ENCODE peak calls at places on chromosomes 12 and 14, in four cellular contexts. S is K562, D is H1, R is HepG2. F is an unnamed sample.

GRCh38 chr12:88946377-88946997 is 366.2 kb upstream of the KITLG start:
- DNase-seq in R (no peak), S (no peak), D (no peak), F (no peak)

GRCh38 chr12:83823386-83824045 is 1089.1 kb downstream of the SLC6A15 start:
- DNase-seq in S (peak), R (peak), D (peak), F (peak)

GRCh38 chr14:53430870-53431269 is 277.7 kb upstream of the DDHD1 start:
- DNase-seq in R (peak), S (no peak), D (no peak), F (no peak)

GRCh38 chr12:121404734-121405133 is 4.8 kb downstream of the RNF34 start:
- DNase-seq in R (peak), D (no peak), S (peak), F (no peak)

GRCh38 chr12:75599061-75599460 is 87.7 kb upstream of the KRR1 start:
- DNase-seq in S (no peak), D (no peak), R (no peak), F (no peak)

GRCh38 chr14:96100171-96101064 is 61.3 kb downstream of the C14orf132 start:
- DNase-seq in D (peak), S (peak), R (peak), F (peak)

GRCh38 chr12:93292731-93293566 is 84.8 kb upstream of the NUDT4 start:
- DNase-seq in R (peak), D (no peak), S (no peak), F (no peak)

GRCh38 chr14:30355431-30355913 is 203.5 kb upstream of the G2E3 start:
- DNase-seq in R (peak), S (no peak), D (no peak), F (no peak)

GRCh38 chr12:10283028-10283427 is 24.6 kb upstream of the KLRD1 start:
- DNase-seq in S (no peak), D (no peak), R (no peak), F (no peak)

DNA sequence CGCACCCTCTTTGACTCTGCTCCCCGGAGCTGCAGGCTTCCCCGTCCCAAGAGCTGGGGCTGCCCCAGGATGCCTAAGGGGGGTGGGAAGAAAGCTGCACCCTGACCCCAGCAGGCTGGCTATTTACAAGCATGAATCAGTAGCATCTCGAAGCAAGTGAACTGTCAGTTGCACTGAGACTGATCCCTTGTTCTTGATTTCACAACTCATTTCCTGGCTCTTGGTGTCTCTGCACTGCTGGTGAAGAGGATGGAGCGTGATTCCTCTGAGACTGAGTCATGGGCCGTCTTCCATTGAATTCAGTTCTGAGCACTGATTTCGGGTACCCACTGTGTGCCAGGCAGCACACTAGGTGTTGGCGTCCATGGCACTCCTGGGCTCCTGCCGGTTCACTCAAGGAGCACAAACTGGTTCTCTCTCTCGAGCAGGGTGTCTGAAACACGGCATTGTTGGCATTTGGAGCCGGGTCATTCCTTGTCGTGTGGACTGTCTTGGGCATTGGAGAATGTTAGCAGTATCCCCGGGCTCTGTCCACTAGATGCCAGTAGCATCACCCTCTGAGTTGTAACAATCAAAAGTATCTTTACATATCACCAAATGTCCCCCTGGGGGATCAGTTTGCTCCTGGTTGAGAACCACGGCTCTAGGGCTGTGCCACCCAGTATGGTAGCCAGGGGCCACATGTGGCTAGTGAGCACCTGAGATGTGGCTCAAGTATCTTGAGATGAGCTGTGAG is 86.9 kb downstream of the RIN3 start:
- DNase-seq in S (no peak), R (no peak), D (no peak), F (no peak)
- TF ChIP-seq CREB1 in S (no peak), R (no peak), D (no peak), F (no peak)

GRCh38 chr14:94942601-94943000 is 172.7 kb upstream of the GSC start:
- DNase-seq in D (no peak), S (no peak), R (no peak), F (no peak)

GRCh38 chr14:94940263-94940993 is 170.5 kb upstream of the GSC start:
- DNase-seq in R (no peak), S (no peak), D (no peak), F (no peak)

GRCh38 chr14:94938016-94938415 is 168.1 kb upstream of the GSC start:
- DNase-seq in S (no peak), D (no peak), R (no peak), F (no peak)

GRCh38 chr14:94944636-94945258 is 174.8 kb upstream of the GSC start:
- DNase-seq in S (no peak), D (no peak), R (no peak), F (no peak)

GRCh38 chr14:94941311-94941710 is 171.4 kb upstream of the GSC start:
- DNase-seq in R (no peak), D (no peak), S (no peak), F (no peak)
- TF ChIP-seq JUN in R (no peak), D (no peak), S (no peak), F (no peak)

DNA sequence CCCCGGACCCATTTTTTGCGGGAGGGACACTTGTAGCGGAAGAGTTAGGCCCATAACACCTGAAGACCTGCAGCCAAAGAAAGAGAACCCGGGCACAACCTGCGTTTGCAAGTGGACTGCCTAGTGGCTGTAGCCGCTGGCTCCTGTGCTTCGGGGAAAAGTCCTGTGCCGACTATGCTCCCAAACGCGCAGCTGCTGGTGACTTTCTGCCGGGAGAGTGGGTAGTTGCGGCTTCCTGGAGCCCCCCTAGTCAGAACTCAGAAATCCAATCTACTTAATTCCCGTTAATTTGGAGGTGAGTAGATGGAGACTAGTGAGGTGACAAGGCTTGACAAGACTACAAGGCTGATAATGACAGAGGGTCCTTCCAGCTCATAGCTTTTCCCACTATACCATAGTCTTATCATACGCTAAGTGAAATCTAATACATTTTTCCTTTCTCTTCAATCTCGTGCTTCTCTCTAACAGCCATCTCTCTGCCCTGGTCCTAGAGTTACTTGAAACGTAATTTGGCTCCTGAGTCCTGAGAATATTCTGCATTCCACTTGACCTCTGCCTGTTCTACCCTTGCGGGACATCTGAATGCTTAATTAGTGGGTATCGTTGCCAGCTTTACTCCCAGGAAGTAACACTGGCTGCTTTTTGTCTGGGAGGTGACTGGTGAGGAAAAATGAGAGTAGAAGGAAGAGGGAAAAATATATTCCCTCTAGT is 535 bp downstream of the MTHFD1 start:
- DNase-seq in S (peak), D (no peak), R (peak), F (peak)
- TF ChIP-seq CREB1 in S (no peak), D (no peak), R (no peak), F (no peak)

DNA sequence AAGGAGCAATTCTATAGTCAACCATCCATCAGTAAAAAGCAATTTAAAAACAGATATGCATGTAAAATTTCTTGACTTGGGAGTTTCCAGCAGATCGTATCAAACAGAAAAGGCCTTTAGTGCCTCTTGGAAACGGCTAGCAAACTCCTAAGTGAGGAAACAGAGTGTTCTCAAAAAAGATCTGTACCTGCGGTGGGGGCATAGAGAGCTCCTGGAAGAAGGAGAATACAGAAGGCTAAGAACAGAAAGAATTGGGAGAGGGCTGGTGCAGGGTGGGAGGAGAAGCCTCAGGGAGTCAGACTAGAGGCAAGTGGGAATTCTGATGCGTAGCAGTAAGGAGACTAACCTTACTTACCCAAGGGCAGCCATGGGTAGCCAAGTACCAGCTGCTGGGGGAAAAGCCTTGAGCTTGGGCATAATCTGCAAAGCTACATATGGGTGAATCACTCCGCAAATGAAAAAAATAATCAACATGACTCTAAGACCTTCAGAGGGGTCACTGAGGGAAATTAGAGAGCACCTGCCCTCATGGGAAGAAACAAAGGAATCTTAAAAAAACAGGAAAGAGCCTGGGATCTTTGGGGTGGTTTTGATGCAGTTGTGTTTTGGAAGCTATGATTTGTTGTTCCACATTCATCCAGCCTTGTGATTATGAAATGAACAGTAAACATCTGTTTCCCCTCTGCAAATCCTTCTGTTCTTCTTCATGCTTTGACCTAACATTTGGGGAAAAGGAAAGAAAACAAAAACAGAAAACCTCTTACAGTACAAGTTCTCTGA is 10.4 kb downstream of the RHOJ start:
- DNase-seq in R (no peak), D (no peak), S (no peak), F (no peak)
- TF ChIP-seq JUN in R (no peak), D (no peak), S (no peak), F (no peak)

DNA sequence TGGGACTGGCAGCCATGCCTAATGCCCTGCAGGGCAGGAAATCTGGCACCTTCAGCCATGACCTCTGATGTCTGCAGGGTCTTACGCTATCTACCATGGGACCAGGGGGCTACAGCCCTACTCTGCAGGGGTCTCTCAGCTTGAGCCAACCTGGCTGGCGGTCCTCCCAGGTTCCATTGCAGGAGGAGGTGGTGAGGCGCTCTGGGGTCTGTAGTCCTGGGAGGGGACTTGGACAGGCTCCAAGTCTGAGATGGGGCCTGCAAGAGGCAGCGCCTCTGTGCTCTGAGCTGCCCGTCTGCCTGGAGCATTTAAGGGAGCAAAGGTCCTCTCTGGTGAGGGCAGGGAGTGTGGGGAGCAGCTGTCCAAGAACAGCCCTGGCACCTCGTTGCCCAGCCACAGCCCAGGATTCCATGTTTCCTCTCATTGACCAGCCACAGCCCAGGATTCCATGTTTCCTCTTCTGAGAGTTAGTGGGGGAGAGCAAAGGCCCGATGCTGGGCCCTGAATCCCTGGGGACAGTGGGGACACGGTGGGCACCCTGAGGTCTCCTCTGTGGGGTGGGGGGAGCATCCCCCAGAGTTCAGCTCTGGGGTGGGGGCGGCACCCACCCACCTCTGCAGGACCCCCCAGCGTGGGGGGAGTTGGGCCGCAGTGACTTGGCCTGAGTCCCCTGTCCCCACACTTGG is 678 bp downstream of the PLD4 start:
- DNase-seq in S (no peak), D (no peak), R (no peak), F (no peak)
- TF ChIP-seq CREB1 in S (no peak), D (no peak), R (no peak), F (no peak)

DNA sequence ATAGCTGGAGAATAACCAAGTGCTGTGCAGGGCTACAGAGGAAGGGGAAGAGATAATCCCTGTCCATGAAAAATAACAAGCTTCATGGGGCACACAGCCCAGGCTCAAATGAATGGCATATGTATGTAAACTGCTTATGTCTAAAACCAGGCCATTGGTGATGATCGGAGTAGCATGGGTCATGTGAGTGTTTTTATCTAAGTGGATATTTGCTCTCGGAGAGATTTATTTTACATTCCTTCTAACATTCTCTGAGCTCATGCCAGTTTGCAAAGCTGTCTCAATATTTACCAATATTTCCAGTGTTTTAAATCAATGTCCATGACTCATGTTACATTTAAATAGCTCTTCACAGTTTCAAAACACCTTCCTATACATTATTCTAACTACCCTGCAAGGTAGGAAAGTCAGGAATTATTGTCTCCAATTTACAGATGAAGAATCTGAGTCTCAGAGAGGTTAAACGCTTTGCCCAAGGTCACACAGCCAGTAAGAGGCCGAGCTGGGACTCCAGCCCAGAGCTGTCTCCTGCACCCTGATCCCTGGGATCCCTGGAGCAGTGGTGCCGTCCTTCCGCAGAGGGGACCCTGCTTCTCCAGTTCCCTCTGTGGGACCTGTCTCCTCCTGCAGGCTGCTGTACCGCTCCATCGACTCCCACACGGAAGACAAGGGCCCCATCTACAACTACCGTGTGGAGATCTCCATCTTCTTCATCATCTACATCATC is 186.7 kb upstream of the FKBP4 start:
- DNase-seq in D (no peak), R (no peak), S (no peak), F (no peak)
- TF ChIP-seq JUN in D (no peak), R (no peak), S (no peak), F (no peak)

DNA sequence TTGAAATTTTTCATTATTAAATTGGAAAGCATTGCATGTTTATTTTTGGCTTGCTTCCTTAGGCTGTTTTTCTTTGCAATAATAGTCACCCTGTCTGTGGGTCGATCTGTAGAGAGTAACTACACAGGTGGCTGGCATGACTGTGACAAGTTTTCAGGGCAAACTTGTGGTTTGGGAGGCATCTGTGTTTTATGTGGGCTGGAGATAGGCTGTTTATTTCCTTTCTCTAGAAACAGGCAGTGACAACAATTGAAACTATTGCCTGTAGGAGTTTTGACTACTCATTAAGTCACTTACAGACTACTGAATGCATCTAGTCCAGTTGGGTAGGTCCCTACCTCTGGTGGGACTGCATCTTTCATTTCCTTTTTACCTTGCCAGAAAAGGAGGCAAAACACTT is 155.6 kb downstream of the DYRK2 start:
- DNase-seq in S (no peak), D (no peak), R (no peak), F (no peak)
- TF ChIP-seq CREB1 in S (no peak), D (no peak), R (no peak), F (no peak)

GRCh38 chr12:30774599-30774998 is 19.8 kb upstream of the CAPRIN2 start:
- DNase-seq in D (no peak), S (no peak), R (no peak), F (no peak)
- TF ChIP-seq JUN in D (no peak), S (no peak), R (no peak), F (no peak)

GRCh38 chr14:71169861-71170260 is 262.6 kb downstream of the PCNX1 start:
- DNase-seq in R (no peak), S (no peak), D (no peak), F (no peak)
- TF ChIP-seq CREB1 in R (no peak), S (no peak), D (no peak), F (no peak)

GRCh38 chr14:51860836-51861583 is 598 bp downstream of the GNG2 start:
- DNase-seq in D (no peak), S (no peak), R (no peak), F (no peak)
- TF ChIP-seq JUN in D (no peak), S (no peak), R (no peak), F (no peak)